ENCODE peak calls at places on chromosome 18, in four cellular contexts. E, L, N and K are unnamed samples.

GRCh38 chr18:59308201-59309014 is 10.0 kb downstream of the CPLX4 start:
- DNase-seq in L (peak), N (no peak), E (peak), K (peak)

GRCh38 chr18:58453913-58454317 is 175.0 kb downstream of the ALPK2 start:
- DNase-seq in N (no peak), E (no peak), L (no peak), K (no peak)

GRCh38 chr18:57787068-57787682 is 15.9 kb downstream of the ATP8B1 start:
- DNase-seq in E (no peak), N (no peak), L (no peak), K (no peak)

GRCh38 chr18:40851014-40851429 is 1104.0 kb upstream of the PIK3C3 start:
- DNase-seq in E (no peak), N (no peak), L (no peak), K (no peak)

GRCh38 chr18:69885841-69886531 is 61.7 kb downstream of the CD226 start:
- DNase-seq in E (no peak), N (peak), L (no peak), K (peak)

GRCh38 chr18:5973079-5973478 is 77.8 kb upstream of the TMEM200C start:
- DNase-seq in N (peak), L (no peak), E (no peak), K (no peak)

GRCh38 chr18:12571617-12572016 is 86.3 kb downstream of the SPIRE1 start:
- DNase-seq in E (no peak), N (no peak), L (no peak), K (no peak)

GRCh38 chr18:51151568-51152511 is 45.6 kb downstream of the MEX3C start:
- DNase-seq in L (no peak), E (no peak), N (no peak), K (no peak)

GRCh38 chr18:50853863-50854271 is 25.1 kb upstream of the ME2 start:
- DNase-seq in E (no peak), N (no peak), L (no peak), K (peak)

GRCh38 chr18:57805117-57805516 is 2.0 kb upstream of the ATP8B1 start:
- DNase-seq in L (no peak), N (no peak), E (no peak), K (no peak)

GRCh38 chr18:45169610-45170009 is 445.7 kb upstream of the SLC14A2 start:
- DNase-seq in E (no peak), N (no peak), L (no peak), K (no peak)

GRCh38 chr18:22466608-22467390 is 49.1 kb upstream of the CTAGE1 start:
- DNase-seq in N (no peak), E (no peak), L (no peak), K (peak)

GRCh38 chr18:68484241-68484640 is 230.7 kb downstream of the TMX3 start:
- DNase-seq in L (no peak), E (no peak), N (no peak), K (no peak)

DNA sequence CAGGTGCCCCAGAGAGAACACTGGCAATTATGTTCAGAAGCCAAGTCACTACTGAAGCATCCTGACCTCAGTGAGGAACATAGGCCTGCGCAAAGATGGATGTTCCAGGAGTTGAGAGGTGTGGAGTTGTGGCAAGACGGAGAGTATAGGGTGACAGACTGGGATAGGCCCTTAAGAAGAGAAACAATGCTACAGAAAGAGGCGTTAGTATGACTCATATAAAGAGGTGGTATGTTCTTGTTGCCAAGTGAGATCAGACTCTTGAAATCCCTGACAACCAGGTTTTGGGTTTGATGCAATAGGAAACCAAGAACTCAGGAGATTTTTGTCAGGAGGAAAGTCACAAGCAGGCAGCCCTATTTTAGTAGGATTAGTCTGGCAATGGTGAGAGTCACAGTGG is 185.6 kb downstream of the RIT2 start:
- DNase-seq in E (no peak), N (no peak), L (no peak), K (no peak)
- TF ChIP-seq ATF3 in E (no peak), N (no peak), L (no peak), K (no peak)

DNA sequence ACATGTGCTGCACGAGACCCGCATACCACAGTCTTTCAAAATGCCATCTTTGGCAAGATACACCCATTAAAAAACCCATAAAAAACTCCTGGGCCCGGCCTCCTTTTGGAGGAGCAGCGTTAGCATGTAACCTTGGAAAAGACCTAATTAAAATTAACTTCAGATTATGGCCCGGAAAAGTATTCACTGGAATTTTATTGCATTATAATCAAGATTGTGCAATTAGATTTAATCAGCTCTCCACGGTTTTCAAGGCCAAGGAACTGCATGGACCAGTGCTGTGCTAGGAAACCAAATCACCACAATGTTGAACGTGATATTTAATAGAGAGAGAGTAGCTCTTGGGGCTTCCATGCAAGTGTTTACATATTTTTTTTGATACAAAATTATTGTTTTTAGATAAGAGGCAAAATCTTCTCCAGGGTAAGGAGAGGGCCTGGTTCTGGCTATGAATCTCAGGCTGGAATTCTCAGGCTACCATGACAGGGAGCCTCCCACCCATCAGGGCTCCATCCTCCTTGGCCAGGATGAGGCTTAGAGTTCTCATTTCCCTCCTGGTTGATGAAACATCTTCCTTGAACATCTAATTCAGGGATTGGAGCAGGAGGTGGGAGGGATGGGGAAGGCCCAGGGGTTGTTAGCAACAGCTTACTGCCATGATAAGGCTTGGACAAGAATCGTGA is 82.0 kb upstream of the TTC39C start:
- DNase-seq in L (no peak), N (no peak), E (no peak), K (no peak)
- TF ChIP-seq CREB1 in L (no peak), N (no peak), E (no peak), K (no peak)

GRCh38 chr18:47882641-47883040 is 47.8 kb downstream of the SMAD2 start:
- DNase-seq in E (no peak), L (no peak), N (no peak), K (no peak)

GRCh38 chr18:47888156-47888555 is 42.3 kb downstream of the SMAD2 start:
- DNase-seq in L (no peak), E (no peak), N (no peak), K (no peak)

GRCh38 chr18:47881042-47881441 is 49.4 kb downstream of the SMAD2 start:
- DNase-seq in N (no peak), E (no peak), L (no peak), K (no peak)

GRCh38 chr18:47881752-47882455 is 48.6 kb downstream of the SMAD2 start:
- DNase-seq in L (no peak), N (no peak), E (no peak), K (peak)

GRCh38 chr18:47883771-47884413 is 46.6 kb downstream of the SMAD2 start:
- DNase-seq in N (no peak), E (no peak), L (no peak), K (no peak)
- TF ChIP-seq SIN3A in N (no peak), E (no peak), L (no peak), K (no peak)

GRCh38 chr18:78939105-78939504 is 40.5 kb upstream of the SALL3 start:
- DNase-seq in L (no peak), E (no peak), N (no peak), K (no peak)
- TF ChIP-seq ATF3 in L (no peak), E (no peak), N (no peak), K (no peak)

GRCh38 chr18:49588971-49589370 is 27.1 kb downstream of the LIPG start:
- DNase-seq in E (no peak), N (no peak), L (no peak), K (no peak)

GRCh38 chr18:49584431-49584830 is 22.6 kb downstream of the LIPG start:
- DNase-seq in L (no peak), N (no peak), E (no peak), K (no peak)

GRCh38 chr18:49588171-49588570 is 26.3 kb downstream of the LIPG start:
- DNase-seq in N (no peak), E (no peak), L (no peak), K (no peak)

GRCh38 chr18:49582579-49582978 is 20.7 kb downstream of the LIPG start:
- DNase-seq in N (no peak), E (no peak), L (no peak), K (no peak)

GRCh38 chr18:49585781-49586663 is 24.2 kb downstream of the LIPG start:
- DNase-seq in E (no peak), L (no peak), N (no peak), K (no peak)
- TF ChIP-seq CREB1 in E (no peak), L (no peak), N (no peak), K (no peak)

DNA sequence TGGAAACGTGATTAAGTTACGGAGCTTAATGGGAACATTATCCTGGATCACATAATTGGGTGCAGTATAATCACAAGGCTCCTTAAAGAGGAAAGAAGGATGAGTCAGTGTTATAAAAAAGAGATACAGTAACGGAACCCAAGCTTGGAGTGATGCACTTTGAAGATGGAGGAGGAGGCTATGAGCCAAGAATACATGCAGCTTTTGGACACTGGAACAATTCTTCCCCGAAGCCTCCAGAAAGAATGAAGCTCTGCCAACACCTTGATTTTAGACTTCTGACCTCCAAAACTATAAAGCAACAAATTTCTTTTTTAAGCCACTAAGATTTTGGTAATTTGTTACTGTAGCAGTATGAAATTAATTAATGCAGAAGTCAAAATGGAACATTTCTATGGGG is 85.1 kb downstream of the CDH7 start:
- DNase-seq in E (no peak), L (no peak), N (no peak), K (no peak)
- TF ChIP-seq SIN3A in E (no peak), L (no peak), N (no peak), K (no peak)

GRCh38 chr18:712401-713134 is at the start of gene ENOSF1:
- DNase-seq in E (peak), N (no peak), L (peak), K (peak)

GRCh38 chr18:709771-710170 is 2.7 kb downstream of the ENOSF1 start:
- DNase-seq in E (no peak), N (no peak), L (no peak), K (no peak)

GRCh38 chr18:710418-711300 is 1.8 kb downstream of the ENOSF1 start:
- DNase-seq in L (no peak), E (peak), N (no peak), K (no peak)

GRCh38 chr18:711693-712400 is 583 bp downstream of the ENOSF1 start:
- DNase-seq in L (peak), E (peak), N (peak), K (peak)

DNA sequence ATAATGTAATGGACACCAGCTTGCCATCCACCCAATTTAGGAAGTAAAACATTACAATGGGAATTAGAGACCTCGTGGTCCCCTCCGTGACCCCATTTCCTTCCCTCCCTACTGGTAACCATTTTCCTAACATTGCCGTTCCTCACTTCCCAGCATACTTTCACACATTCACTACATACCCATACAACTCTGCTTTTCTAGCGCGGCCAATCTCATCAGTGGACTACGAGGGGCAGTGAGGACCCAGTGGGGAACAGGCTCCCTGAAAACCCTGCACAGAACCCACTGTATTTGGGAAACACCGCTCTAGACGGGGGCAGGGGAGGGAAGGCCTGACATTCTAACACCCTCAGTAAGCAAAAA is 1.1 kb downstream of the ENOSF1 start:
- DNase-seq in E (peak), L (peak), N (no peak), K (no peak)
- TF ChIP-seq ATF3 in E (no peak), L (no peak), N (no peak), K (no peak)

GRCh38 chr18:55777666-55778304 is 189.8 kb upstream of the TCF4 start:
- DNase-seq in N (no peak), L (no peak), E (no peak), K (no peak)

GRCh38 chr18:55780591-55781071 is 192.6 kb upstream of the TCF4 start:
- DNase-seq in N (no peak), E (no peak), L (no peak), K (no peak)

GRCh38 chr18:55778731-55779460 is 190.9 kb upstream of the TCF4 start:
- DNase-seq in L (no peak), N (no peak), E (no peak), K (no peak)

GRCh38 chr18:55779711-55780590 is 192.0 kb upstream of the TCF4 start:
- DNase-seq in L (no peak), E (peak), N (no peak), K (no peak)

DNA sequence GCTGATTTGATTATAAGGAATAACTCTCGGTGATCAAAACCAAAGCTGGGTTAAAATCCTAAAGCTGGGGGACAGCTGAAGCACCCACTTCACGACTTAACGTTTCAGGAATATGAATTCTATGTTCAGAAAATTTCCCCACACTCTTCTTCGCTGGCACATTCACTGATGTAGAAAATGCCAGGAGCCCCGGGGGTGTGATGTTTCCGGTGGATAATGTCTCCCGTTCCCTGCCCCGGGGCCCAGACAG is 191.4 kb upstream of the TCF4 start:
- DNase-seq in N (no peak), L (no peak), E (no peak), K (no peak)
- TF ChIP-seq CREB1 in N (no peak), L (no peak), E (no peak), K (no peak)